ENCODE peak calls at places on chromosomes 11 and 22, in four cellular contexts. B is fibroblast of lung; T is stimulated activated CD4-positive, alpha-beta T cell treated with anti-CD3 and anti-CD28 coated beads, Interleukin-2, amount 100 ng/mL, for 24 hours; Q is astrocyte of the spinal cord. G is an unnamed sample.

GRCh38 chr11:28736256-28736655 is 628.1 kb downstream of the METTL15 start:
- DNase-seq in B (no peak), T (no peak), Q (no peak), G (no peak)

GRCh38 chr22:34333285-34333684 is 413.0 kb upstream of the LARGE1 start:
- DNase-seq in B (no peak), T (no peak), Q (no peak), G (no peak)

GRCh38 chr11:43366597-43367121 is 7.9 kb downstream of the TTC17 start:
- DNase-seq in B (peak), T (no peak), Q (peak), G (no peak)

GRCh38 chr22:50595189-50595588 is 5.4 kb upstream of the MAPK8IP2 start:
- DNase-seq in B (no peak), T (no peak), Q (no peak), G (no peak)

GRCh38 chr11:848988-849824 is 6.6 kb downstream of the TSPAN4 start:
- DNase-seq in B (no peak), T (no peak), Q (no peak), G (no peak)

GRCh38 chr11:5304046-5304445 is 2.3 kb upstream of the OR51B4 start:
- DNase-seq in B (no peak), T (no peak), Q (no peak), G (no peak)

GRCh38 chr11:59615132-59615636 is 390 bp downstream of the OSBP start:
- DNase-seq in B (peak), T (peak), Q (no peak), G (peak)

GRCh38 chr11:61477734-61478148 is 30.8 kb upstream of the LRRC10B start:
- DNase-seq in B (no peak), T (peak), Q (no peak), G (peak)

GRCh38 chr22:45917146-45917545 is 59.8 kb downstream of the WNT7B start:
- DNase-seq in B (no peak), T (no peak), Q (no peak), G (no peak)

GRCh38 chr11:125701858-125702621 is 21.4 kb upstream of the ACRV1 start:
- DNase-seq in B (no peak), T (no peak), Q (peak), G (no peak)

GRCh38 chr22:38033522-38034277 is 23.5 kb upstream of the PICK1 start:
- DNase-seq in B (no peak), T (no peak), Q (no peak), G (peak)